ENCODE peak calls at places on chromosome 14, in four cellular contexts. One of them, this sample, is unnamed.

GRCh38 chr14:56325251-56325839 is 207.1 kb downstream of the PELI2 start:
- DNase-seq in hypothalamus: no peak
- DNase-seq in stromal cell of bone marrow: no peak
- DNase-seq in GM20000: no peak
- DNase-seq in this sample: no peak

GRCh38 chr14:101505216-101505970 is 55.9 kb upstream of the DIO3 start:
- DNase-seq in hypothalamus: no peak
- DNase-seq in stromal cell of bone marrow: no peak
- DNase-seq in GM20000: no peak
- DNase-seq in this sample: no peak

GRCh38 chr14:72443991-72444431 is 449.9 kb downstream of the DPF3 start:
- DNase-seq in hypothalamus: no peak
- DNase-seq in stromal cell of bone marrow: no peak
- DNase-seq in GM20000: peak; percentile 44
- DNase-seq in this sample: no peak

GRCh38 chr14:69260979-69261605 is 1.1 kb downstream of the GALNT16 start:
- DNase-seq in hypothalamus: no peak
- DNase-seq in stromal cell of bone marrow: no peak
- DNase-seq in GM20000: peak; percentile 93
- DNase-seq in this sample: no peak

GRCh38 chr14:101084436-101084826 is 180.9 kb upstream of the RTL1 start:
- DNase-seq in hypothalamus: no peak
- DNase-seq in stromal cell of bone marrow: no peak
- DNase-seq in GM20000: no peak
- DNase-seq in this sample: no peak

GRCh38 chr14:78608998-78609787 is 439.0 kb downstream of the NRXN3 start:
- DNase-seq in hypothalamus: no peak
- DNase-seq in stromal cell of bone marrow: no peak
- DNase-seq in GM20000: no peak
- DNase-seq in this sample: no peak

GRCh38 chr14:76820700-76821099 is 5.5 kb upstream of the LRRC74A start:
- DNase-seq in hypothalamus: no peak
- DNase-seq in stromal cell of bone marrow: no peak
- DNase-seq in GM20000: no peak
- DNase-seq in this sample: no peak

GRCh38 chr14:25048170-25049126 is 1.5 kb downstream of the STXBP6 start:
- DNase-seq in hypothalamus: no peak
- DNase-seq in stromal cell of bone marrow: peak; percentile 68
- DNase-seq in GM20000: no peak
- DNase-seq in this sample: no peak

GRCh38 chr14:104724981-104725771 is 1.1 kb downstream of the ADSS1 start:
- DNase-seq in hypothalamus: peak; percentile 25
- DNase-seq in stromal cell of bone marrow: no peak
- DNase-seq in GM20000: no peak
- DNase-seq in this sample: peak; percentile 62

GRCh38 chr14:58331111-58331510 is 32.8 kb downstream of the ARID4A start:
- DNase-seq in hypothalamus: peak; percentile 48
- DNase-seq in stromal cell of bone marrow: peak; percentile 95
- DNase-seq in GM20000: peak; percentile 62
- DNase-seq in this sample: peak; percentile 81

GRCh38 chr14:55071870-55072640 is 20.6 kb downstream of the MAPK1IP1L start:
- DNase-seq in hypothalamus: no peak
- DNase-seq in stromal cell of bone marrow: peak; percentile 94
- DNase-seq in GM20000: peak; percentile 53
- DNase-seq in this sample: no peak

GRCh38 chr14:105894978-105895881 is 368.8 kb downstream of the TMEM121 start:
- DNase-seq in hypothalamus: no peak
- DNase-seq in stromal cell of bone marrow: no peak
- DNase-seq in GM20000: no peak
- DNase-seq in this sample: peak; percentile 6

GRCh38 chr14:21066882-21067502 is 3.1 kb upstream of the ARHGEF40 start:
- DNase-seq in hypothalamus: no peak
- DNase-seq in stromal cell of bone marrow: no peak
- DNase-seq in GM20000: peak; percentile 39
- DNase-seq in this sample: peak; percentile 45

GRCh38 chr14:99212199-99212598 is 59.8 kb downstream of the BCL11B start:
- DNase-seq in hypothalamus: no peak
- DNase-seq in stromal cell of bone marrow: no peak
- DNase-seq in GM20000: no peak
- DNase-seq in this sample: no peak

GRCh38 chr14:87457727-87458126 is 535.3 kb downstream of the GALC start:
- DNase-seq in hypothalamus: no peak
- DNase-seq in stromal cell of bone marrow: peak; percentile 10
- DNase-seq in GM20000: no peak
- DNase-seq in this sample: peak; percentile 14

GRCh38 chr14:91380116-91380515 is 37.5 kb downstream of the CCDC88C start:
- DNase-seq in hypothalamus: no peak
- DNase-seq in stromal cell of bone marrow: no peak
- DNase-seq in GM20000: no peak
- DNase-seq in this sample: no peak

GRCh38 chr14:77314043-77314442 is 6.6 kb downstream of the POMT2 start:
- DNase-seq in hypothalamus: peak; percentile 10
- DNase-seq in stromal cell of bone marrow: peak; percentile 70
- DNase-seq in GM20000: no peak
- DNase-seq in this sample: peak; percentile 69

GRCh38 chr14:60756847-60757246 is 22.3 kb downstream of the MNAT1 start:
- DNase-seq in hypothalamus: no peak
- DNase-seq in stromal cell of bone marrow: peak; percentile 23
- DNase-seq in GM20000: no peak
- DNase-seq in this sample: no peak

GRCh38 chr14:94650444-94650775 is 38.2 kb downstream of the SERPINA3 start:
- DNase-seq in hypothalamus: no peak
- DNase-seq in stromal cell of bone marrow: no peak
- DNase-seq in GM20000: no peak
- DNase-seq in this sample: no peak

GRCh38 chr14:30868736-30869135 is 5.6 kb upstream of the COCH start:
- DNase-seq in hypothalamus: no peak
- DNase-seq in stromal cell of bone marrow: no peak
- DNase-seq in GM20000: no peak
- DNase-seq in this sample: no peak

GRCh38 chr14:23182372-23183014 is 967 bp downstream of the SLC7A8 start:
- DNase-seq in hypothalamus: no peak
- DNase-seq in stromal cell of bone marrow: peak; percentile 15
- DNase-seq in GM20000: no peak
- DNase-seq in this sample: peak; percentile 52

GRCh38 chr14:62179367-62180018 is 417.3 kb downstream of the SNAPC1 start:
- DNase-seq in hypothalamus: peak; percentile 2
- DNase-seq in stromal cell of bone marrow: peak; percentile 80
- DNase-seq in GM20000: peak; percentile 38
- DNase-seq in this sample: peak; percentile 54

GRCh38 chr14:26866741-26867140 is 268.9 kb upstream of the NOVA1 start:
- DNase-seq in hypothalamus: no peak
- DNase-seq in stromal cell of bone marrow: no peak
- DNase-seq in GM20000: no peak
- DNase-seq in this sample: no peak

GRCh38 chr14:68535404-68536024 is 257.4 kb downstream of the ZFP36L1 start:
- DNase-seq in hypothalamus: no peak
- DNase-seq in stromal cell of bone marrow: peak; percentile 87
- DNase-seq in GM20000: no peak
- DNase-seq in this sample: peak; percentile 68

GRCh38 chr14:20873370-20874177 is 17.6 kb upstream of the RNASE3 start:
- DNase-seq in hypothalamus: peak; percentile 44
- DNase-seq in stromal cell of bone marrow: peak; percentile 38
- DNase-seq in GM20000: peak; percentile 54
- DNase-seq in this sample: peak; percentile 9